ENCODE peak calls at places on chromosomes 5 and 9, in six cellular contexts. One of them, this sample, is unnamed.
A peak's percentile ranks its signal among the peaks of the same experiment; 100 is the strongest.

GRCh38 chr9:130345993-130346385 is 80.4 kb downstream of the HMCN2 start:
- DNase-seq in naive thymus-derived CD8-positive, alpha-beta T cell: no peak
- DNase-seq in adipocyte: no peak
- DNase-seq in heart left ventricle: no peak
- DNase-seq in non-pigmented ciliary epithelial cell: no peak
- DNase-seq in AG04450: no peak
- DNase-seq in this sample: peak; percentile 64

GRCh38 chr9:76835571-76836283 is 70.2 kb downstream of the PRUNE2 start:
- DNase-seq in naive thymus-derived CD8-positive, alpha-beta T cell: no peak
- DNase-seq in adipocyte: peak; percentile 83
- DNase-seq in heart left ventricle: no peak
- DNase-seq in non-pigmented ciliary epithelial cell: peak; percentile 40
- DNase-seq in AG04450: peak; percentile 66
- DNase-seq in this sample: no peak

GRCh38 chr9:27385606-27386005 is 88.7 kb upstream of the EQTN start:
- DNase-seq in naive thymus-derived CD8-positive, alpha-beta T cell: no peak
- DNase-seq in adipocyte: no peak
- DNase-seq in heart left ventricle: no peak
- DNase-seq in non-pigmented ciliary epithelial cell: no peak
- DNase-seq in AG04450: no peak
- DNase-seq in this sample: no peak

GRCh38 chr9:97510797-97511761 is 9.6 kb downstream of the TMOD1 start:
- DNase-seq in naive thymus-derived CD8-positive, alpha-beta T cell: no peak
- DNase-seq in adipocyte: peak; percentile 26
- DNase-seq in heart left ventricle: no peak
- DNase-seq in non-pigmented ciliary epithelial cell: peak; percentile 49
- DNase-seq in AG04450: peak; percentile 53
- DNase-seq in this sample: no peak

GRCh38 chr5:1594336-1595106 is 70.8 kb upstream of the LPCAT1 start:
- DNase-seq in naive thymus-derived CD8-positive, alpha-beta T cell: peak; percentile 84
- DNase-seq in adipocyte: no peak
- DNase-seq in heart left ventricle: peak; percentile 81
- DNase-seq in non-pigmented ciliary epithelial cell: no peak
- DNase-seq in AG04450: no peak
- DNase-seq in this sample: peak; percentile 93

GRCh38 chr9:130110166-130110565 is 56.5 kb downstream of the GPR107 start:
- DNase-seq in naive thymus-derived CD8-positive, alpha-beta T cell: no peak
- DNase-seq in adipocyte: no peak
- DNase-seq in heart left ventricle: no peak
- DNase-seq in non-pigmented ciliary epithelial cell: no peak
- DNase-seq in AG04450: no peak
- DNase-seq in this sample: no peak

GRCh38 chr9:83754383-83754977 is 46.7 kb upstream of the UBQLN1 start:
- DNase-seq in naive thymus-derived CD8-positive, alpha-beta T cell: no peak
- DNase-seq in adipocyte: no peak
- DNase-seq in heart left ventricle: no peak
- DNase-seq in non-pigmented ciliary epithelial cell: no peak
- DNase-seq in AG04450: no peak
- DNase-seq in this sample: no peak

GRCh38 chr9:120768870-120769269 is 24.3 kb downstream of the FBXW2 start:
- DNase-seq in naive thymus-derived CD8-positive, alpha-beta T cell: no peak
- DNase-seq in adipocyte: no peak
- DNase-seq in heart left ventricle: no peak
- DNase-seq in non-pigmented ciliary epithelial cell: no peak
- DNase-seq in AG04450: no peak
- DNase-seq in this sample: no peak